ENCODE peak calls at places on chromosomes 11 and 22, in six cellular contexts. J is esophagus muscularis mucosa, D is heart right ventricle, R is coronary artery, W is Panc1, M is pancreas. Q is an unnamed sample.

GRCh38 chr11:126456783-126457542 is 101.5 kb downstream of the ST3GAL4 start:
- DNase-seq in R (no peak), D (no peak), M (no peak), W (no peak), J (no peak), Q (no peak)

GRCh38 chr22:43317252-43317651 is 25.9 kb downstream of the SCUBE1 start:
- DNase-seq in D (no peak), M (no peak), J (no peak), R (no peak), W (no peak), Q (no peak)

GRCh38 chr11:69220581-69221051 is 64.9 kb downstream of the SMIM38 start:
- DNase-seq in M (no peak), W (no peak), R (peak), J (no peak), D (no peak), Q (no peak)

GRCh38 chr11:16000065-16000464 is 356.3 kb downstream of the SOX6 start:
- DNase-seq in J (no peak), R (no peak), W (no peak), D (no peak), M (no peak), Q (no peak)

GRCh38 chr11:120811731-120812130 is 212.2 kb upstream of the TBCEL start:
- DNase-seq in R (no peak), J (no peak), D (no peak), W (no peak), M (no peak), Q (no peak)

GRCh38 chr11:12017865-12018453 is 9.5 kb upstream of the DKK3 start:
- DNase-seq in W (no peak), R (no peak), J (no peak), D (no peak), M (no peak), Q (no peak)

GRCh38 chr11:86931965-86932332 is 23.2 kb downstream of the FZD4 start:
- DNase-seq in R (no peak), W (no peak), D (no peak), J (no peak), M (no peak), Q (no peak)

GRCh38 chr11:129237456-129237855 is 45.3 kb upstream of the ARHGAP32 start:
- DNase-seq in D (no peak), R (no peak), M (no peak), W (no peak), J (no peak), Q (no peak)

GRCh38 chr11:35458846-35459245 is 39.5 kb upstream of the SLC1A2 start:
- DNase-seq in M (no peak), D (no peak), J (no peak), W (no peak), R (no peak), Q (no peak)

GRCh38 chr11:68039526-68040086 is 781 bp downstream of the TCIRG1 start:
- DNase-seq in R (no peak), W (no peak), J (no peak), M (peak), D (no peak), Q (no peak)

GRCh38 chr11:134741453-134742227 is 329.6 kb upstream of the B3GAT1 start:
- DNase-seq in R (no peak), D (no peak), M (no peak), J (no peak), W (no peak), Q (no peak)

GRCh38 chr11:118343248-118343647 is 743 bp upstream of the CD3D start:
- DNase-seq in R (no peak), J (peak), M (no peak), D (no peak), W (no peak), Q (no peak)

GRCh38 chr11:128480066-128480465 is 107.3 kb downstream of the ETS1 start:
- DNase-seq in W (no peak), D (peak), J (no peak), M (no peak), R (no peak), Q (no peak)

GRCh38 chr11:121588747-121589146 is 136.0 kb upstream of the SORL1-AS1 start:
- DNase-seq in D (no peak), M (no peak), J (no peak), W (no peak), R (no peak), Q (no peak)

GRCh38 chr11:45554230-45554967 is 111.0 kb downstream of the CHST1 start:
- DNase-seq in J (no peak), M (no peak), R (no peak), D (peak), W (no peak), Q (peak)

GRCh38 chr11:57417056-57417455 is 9.9 kb downstream of the SLC43A3 start:
- DNase-seq in R (no peak), M (no peak), J (no peak), D (no peak), W (no peak), Q (peak)

GRCh38 chr11:48111941-48112340 is 104.7 kb upstream of the OR4B1 start:
- DNase-seq in R (no peak), W (no peak), J (peak), M (no peak), D (no peak), Q (peak)

GRCh38 chr11:76843916-76844315 is 16.8 kb upstream of the ACER3 start:
- DNase-seq in W (no peak), J (no peak), D (no peak), R (no peak), M (no peak), Q (no peak)

GRCh38 chr11:102220728-102221467 is 96.4 kb upstream of the BIRC3 start:
- DNase-seq in R (no peak), W (no peak), J (no peak), M (no peak), D (no peak), Q (no peak)

GRCh38 chr22:44620129-44620840 is 81.7 kb upstream of the PRR5 start:
- DNase-seq in W (no peak), M (no peak), J (no peak), R (no peak), D (peak), Q (peak)

GRCh38 chr11:132312616-132313210 is 942.3 kb downstream of the NTM start:
- DNase-seq in J (no peak), D (no peak), M (no peak), R (no peak), W (peak), Q (no peak)

GRCh38 chr22:33883961-33884808 is 36.1 kb downstream of the LARGE1 start:
- DNase-seq in W (no peak), R (no peak), D (no peak), J (no peak), M (no peak), Q (no peak)

GRCh38 chr11:78074756-78075155 is 4.9 kb downstream of the NDUFC2 start:
- DNase-seq in J (no peak), W (no peak), D (no peak), M (no peak), R (no peak), Q (no peak)

GRCh38 chr22:38921801-38922200 is 35.6 kb upstream of the APOBEC3A start:
- DNase-seq in R (no peak), W (no peak), D (no peak), J (no peak), M (no peak), Q (no peak)

GRCh38 chr11:78224506-78224905 is 35.8 kb downstream of the USP35 start:
- DNase-seq in R (peak), D (no peak), W (no peak), M (no peak), J (peak), Q (no peak)

GRCh38 chr11:3609416-3610265 is 32.2 kb downstream of the ART5 start:
- DNase-seq in D (no peak), M (no peak), R (no peak), J (no peak), W (peak), Q (no peak)

GRCh38 chr11:74641289-74641688 is 48.9 kb downstream of the POLD3 start:
- DNase-seq in W (no peak), D (no peak), J (no peak), R (no peak), M (no peak), Q (no peak)

GRCh38 chr11:63670077-63670737 is 969 bp downstream of the ATL3 start:
- DNase-seq in D (no peak), R (no peak), W (no peak), J (no peak), M (no peak), Q (no peak)
- TF ChIP-seq CTCF in D (no peak), R (no peak), W (no peak), J (no peak), M (no peak), Q (no peak)

DNA sequence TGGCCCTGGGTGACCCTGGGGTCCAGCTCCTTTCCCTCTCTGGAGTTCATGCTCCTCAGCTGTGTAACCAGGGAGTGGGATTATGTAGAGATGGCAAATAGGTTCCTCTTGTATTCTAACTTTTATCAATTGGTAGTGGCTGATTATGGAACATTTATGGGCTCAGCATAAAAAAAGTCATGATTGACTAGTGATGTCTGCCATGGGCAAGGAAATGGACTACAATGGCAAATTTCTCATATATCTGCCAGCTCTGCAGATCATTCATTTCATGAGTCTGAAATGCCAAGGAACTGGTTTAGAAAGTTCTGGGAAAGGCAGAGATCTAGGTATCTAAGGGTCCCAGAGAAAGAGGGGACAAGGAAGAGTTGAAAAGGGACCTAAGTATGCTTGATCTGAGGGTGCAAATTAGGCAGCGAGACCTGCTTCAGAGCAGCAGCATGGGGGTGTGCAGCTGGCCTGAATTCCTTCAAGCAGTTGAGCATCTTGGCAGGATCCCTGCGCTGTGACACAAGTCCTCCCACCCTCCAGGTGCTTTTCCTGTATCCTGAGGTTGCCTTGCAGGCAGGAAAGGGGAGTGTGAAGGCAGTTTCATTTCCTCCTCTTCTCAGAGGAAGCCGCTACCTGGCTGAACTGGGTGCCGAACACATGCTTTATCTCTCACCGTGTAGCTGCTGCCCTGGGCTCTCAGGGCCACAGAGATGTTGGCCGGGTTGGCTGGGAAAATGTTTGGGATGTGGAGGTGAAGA is 10.4 kb downstream of the SLC15A3 start:
- DNase-seq in R (no peak), J (no peak), M (no peak), D (no peak), W (no peak), Q (no peak)
- H3K27ac ChIP-seq in R (no peak), J (no peak), M (no peak), D (no peak), W (no peak), Q (no peak)

DNA sequence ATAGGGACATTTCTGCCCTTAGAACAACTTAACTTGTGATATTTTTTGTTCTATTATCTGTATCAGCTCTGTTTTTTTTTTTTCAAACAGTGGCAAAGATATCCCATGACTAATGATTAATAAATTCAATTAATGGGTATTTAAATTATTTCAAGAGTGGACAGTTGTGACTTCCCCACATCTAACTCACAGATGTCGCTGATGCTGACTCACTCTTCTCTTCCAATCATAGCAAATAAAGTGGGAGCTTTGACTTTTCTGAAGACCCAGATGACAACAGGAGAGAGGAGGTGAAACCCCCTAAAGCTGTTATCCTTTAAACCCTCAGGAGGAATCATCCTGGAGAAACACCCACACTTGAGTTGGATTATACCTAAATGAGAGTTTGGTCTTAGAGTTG is 27.1 kb downstream of the GGTLC2 start:
- DNase-seq in M (no peak), J (no peak), W (no peak), R (no peak), D (no peak), Q (no peak)
- TF ChIP-seq CTCF in M (no peak), J (no peak), W (no peak), R (no peak), D (no peak), Q (no peak)

GRCh38 chr22:30582051-30582450 is 7.6 kb upstream of the GAL3ST1 start:
- DNase-seq in J (no peak), R (no peak), W (no peak), M (no peak), D (no peak), Q (no peak)
- H3K27ac ChIP-seq in J (no peak), R (peak), W (no peak), M (no peak), D (no peak), Q (no peak)

GRCh38 chr11:66639066-66639813 is 737 bp downstream of the RBM4 start:
- DNase-seq in J (no peak), M (no peak), R (no peak), D (no peak), W (no peak), Q (no peak)
- TF ChIP-seq CTCF in J (no peak), M (no peak), R (no peak), D (no peak), W (no peak), Q (no peak)

GRCh38 chr11:64225608-64226506 is at the start of the genes NUDT22 and TRPT1:
- DNase-seq in M (peak), R (peak), W (no peak), D (peak), J (peak), Q (peak)

GRCh38 chr11:64224891-64225607 is 937 bp downstream of the TRPT1 start:
- DNase-seq in J (no peak), M (peak), R (peak), D (no peak), W (no peak), Q (no peak)

GRCh38 chr11:64224151-64224890 is 1.7 kb downstream of the TRPT1 start:
- DNase-seq in R (peak), D (no peak), W (no peak), M (peak), J (no peak), Q (no peak)

GRCh38 chr11:64227405-64227956 is 1.4 kb downstream of the NUDT22 start:
- DNase-seq in D (no peak), R (no peak), J (no peak), M (peak), W (no peak), Q (no peak)

DNA sequence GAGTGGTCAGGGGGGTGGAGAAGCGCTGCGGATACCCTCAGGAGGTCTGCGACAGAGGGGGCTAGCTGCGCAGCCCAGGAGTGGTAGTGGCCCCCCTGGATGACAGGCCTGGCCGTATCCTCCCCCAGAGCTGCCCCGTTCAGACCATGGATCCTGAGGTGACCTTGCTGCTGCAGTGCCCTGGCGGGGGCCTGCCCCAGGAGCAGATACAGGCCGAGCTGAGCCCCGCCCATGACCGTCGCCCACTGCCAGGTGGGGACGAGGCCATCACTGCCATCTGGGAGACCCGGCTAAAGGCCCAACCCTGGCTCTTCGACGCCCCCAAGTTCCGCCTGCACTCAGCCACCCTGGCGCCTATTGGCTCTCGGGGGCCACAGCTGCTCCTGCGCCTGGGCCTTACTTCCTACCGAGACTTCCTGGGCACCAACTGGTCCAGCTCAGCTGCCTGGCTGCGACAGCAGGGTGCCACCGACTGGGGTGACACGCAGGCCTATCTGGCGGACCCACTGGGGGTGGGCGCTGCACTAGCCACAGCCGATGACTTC is 505 bp downstream of the NUDT22 start:
- DNase-seq in J (no peak), W (no peak), R (peak), M (peak), D (peak), Q (no peak)
- H3K27ac ChIP-seq in J (peak), W (peak), R (peak), M (peak), D (peak), Q (peak)

DNA sequence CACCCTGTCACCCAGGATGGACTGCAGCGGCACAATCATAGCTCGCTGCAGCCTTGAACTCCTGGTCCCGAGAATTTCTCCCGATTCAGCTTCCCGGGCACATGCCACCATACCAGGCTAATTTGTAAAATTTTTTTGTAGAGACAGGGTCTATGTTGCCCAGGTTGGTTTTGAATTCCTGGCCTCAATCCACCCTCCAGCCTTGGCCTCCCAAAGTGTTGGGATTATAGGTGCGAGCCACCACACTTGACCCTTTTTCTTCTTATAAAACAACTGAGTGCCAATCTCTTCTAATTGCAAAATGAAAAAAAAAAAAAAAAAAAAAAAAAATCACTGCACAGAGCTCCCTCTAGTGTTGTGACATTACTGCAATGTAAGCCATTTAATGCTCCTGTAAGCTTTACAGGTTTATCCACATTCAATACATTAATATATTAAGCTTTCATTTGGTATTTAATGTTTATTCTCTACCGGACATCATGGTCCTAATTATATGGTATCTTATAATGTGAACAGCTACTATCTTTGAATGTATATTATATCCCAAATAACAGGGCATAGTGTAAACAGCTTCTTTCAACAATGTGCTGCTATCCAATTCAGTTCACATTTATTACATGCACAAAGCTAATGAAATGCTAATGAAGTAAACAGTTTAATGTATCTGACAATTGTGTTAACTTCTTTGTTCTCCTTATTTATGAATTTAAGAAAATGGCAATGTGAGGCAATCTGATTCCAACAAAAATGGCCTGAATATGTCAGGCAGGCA is 44.6 kb downstream of the COPB1 start:
- DNase-seq in J (no peak), R (no peak), D (no peak), M (no peak), W (peak), Q (no peak)
- TF ChIP-seq CTCF in J (peak), R (peak), D (peak), M (peak), W (peak), Q (peak)

DNA sequence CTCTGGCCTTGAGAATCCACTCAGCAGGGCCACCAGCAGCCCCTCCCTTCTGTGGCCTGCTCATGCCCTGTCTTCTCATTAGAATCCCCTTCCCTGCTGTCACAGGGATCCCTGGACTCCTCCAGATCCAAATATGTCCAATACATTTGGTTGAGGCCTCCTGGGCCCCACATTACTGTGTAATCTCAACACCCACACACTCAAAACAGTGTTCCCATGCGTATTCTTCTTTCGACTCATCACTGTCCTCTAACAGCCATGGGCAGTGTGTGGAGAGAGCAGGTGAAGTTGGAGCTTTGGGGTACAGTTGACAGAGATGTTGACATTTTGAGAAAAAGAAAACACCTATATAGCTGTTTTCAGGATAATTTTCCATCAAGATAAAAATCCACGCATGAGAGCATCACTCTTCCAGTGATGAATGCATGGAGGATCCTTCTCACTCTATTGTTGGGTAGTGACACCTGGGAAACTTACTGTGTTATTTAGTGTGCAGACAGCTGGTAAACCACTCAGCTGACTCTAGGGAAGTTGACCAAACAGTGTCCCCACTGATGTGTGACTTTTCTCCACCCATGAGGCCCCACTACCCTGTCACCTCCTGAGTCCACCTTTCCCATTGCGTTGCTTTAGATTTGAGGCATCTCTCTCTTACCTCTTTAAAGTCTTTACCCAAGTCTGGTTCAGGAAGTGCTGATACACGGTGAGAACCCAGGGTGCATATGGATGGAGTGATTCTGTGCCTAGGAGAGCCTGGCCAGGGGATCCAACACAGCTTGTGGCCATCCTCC is 28.7 kb upstream of the VPREB1 start:
- DNase-seq in R (no peak), J (no peak), D (no peak), M (no peak), W (no peak), Q (no peak)
- H3K27ac ChIP-seq in R (no peak), J (no peak), D (no peak), M (no peak), W (no peak), Q (no peak)

Q was measured in right atrium auricular region.